ENCODE peak calls at places on chromosomes 7 and 10, in four cellular contexts. J is stimulated activated naive CD4-positive, alpha-beta T cell; B is NCI-H1436; P is C1 segment of cervical spinal cord. L is an unnamed sample.
A peak's percentile ranks its signal among the peaks of the same experiment; 100 is the strongest.

GRCh38 chr7:139602143-139602722 is 78.7 kb downstream of the CLEC2L start:
- DNase-seq in J (no peak), B (peak; percentile 18), P (no peak), L (no peak)

GRCh38 chr10:106435081-106435480 is 729.4 kb downstream of the SORCS1 start:
- DNase-seq in J (no peak), B (no peak), P (no peak), L (no peak)

GRCh38 chr10:5604236-5604925 is 62.0 kb downstream of the ASB13 start:
- DNase-seq in J (no peak), B (no peak), P (no peak), L (peak; percentile 31)

GRCh38 chr7:30225863-30226361 is 58.5 kb upstream of the ZNRF2 start:
- DNase-seq in J (no peak), B (peak; percentile 14), P (no peak), L (no peak)

GRCh38 chr10:114996542-114996941 is 58.5 kb downstream of the TRUB1 start:
- DNase-seq in J (no peak), B (no peak), P (no peak), L (no peak)

GRCh38 chr7:69703099-69703498 is 104.8 kb downstream of the AUTS2 start:
- DNase-seq in J (no peak), B (no peak), P (no peak), L (no peak)

GRCh38 chr7:96397936-96398596 is 76.2 kb upstream of the SLC25A13 start:
- DNase-seq in J (no peak), B (no peak), P (no peak), L (no peak)

GRCh38 chr7:5083291-5083690 is 37.6 kb downstream of the RBAK start:
- DNase-seq in J (no peak), B (no peak), P (no peak), L (no peak)

GRCh38 chr10:13993169-13993568 is 337.6 kb downstream of the FRMD4A start:
- DNase-seq in J (no peak), B (no peak), P (no peak), L (no peak)

GRCh38 chr7:73715648-73716317 is 3.7 kb downstream of the STX1A start:
- DNase-seq in J (no peak), B (no peak), P (no peak), L (no peak)

GRCh38 chr10:30059209-30060107 is at the start of gene JCAD:
- DNase-seq in J (peak; percentile 36), B (peak; percentile 49), P (peak; percentile 5), L (peak; percentile 92)

GRCh38 chr7:83672157-83672556 is 23.2 kb upstream of the SEMA3E start:
- DNase-seq in J (no peak), B (no peak), P (no peak), L (no peak)

GRCh38 chr10:114603943-114604342 is 54.1 kb downstream of the ABLIM1 start:
- DNase-seq in J (no peak), B (no peak), P (no peak), L (no peak)

GRCh38 chr7:95481768-95482167 is 4.0 kb upstream of the ASB4 start:
- DNase-seq in J (no peak), B (no peak), P (no peak), L (no peak)

GRCh38 chr10:99920901-99921300 is 88.8 kb downstream of the DNMBP start:
- DNase-seq in J (no peak), B (no peak), P (no peak), L (no peak)

GRCh38 chr7:303884-304573 is 14.1 kb downstream of the FOXL3 start:
- DNase-seq in J (no peak), B (no peak), P (no peak), L (no peak)

GRCh38 chr10:93751832-93752231 is 5.9 kb upstream of the LGI1 start:
- DNase-seq in J (no peak), B (no peak), P (no peak), L (no peak)

GRCh38 chr7:16416289-16417282 is 4.8 kb downstream of the CRPPA start:
- DNase-seq in J (no peak), B (no peak), P (no peak), L (no peak)

GRCh38 chr7:12475362-12476063 is 71.8 kb upstream of the VWDE start:
- DNase-seq in J (no peak), B (no peak), P (no peak), L (no peak)

GRCh38 chr7:28178537-28178936 is 2.1 kb downstream of the JAZF1 start:
- DNase-seq in J (no peak), B (no peak), P (no peak), L (no peak)

GRCh38 chr7:65233409-65234034 is 140.1 kb upstream of the ZNF92 start:
- DNase-seq in J (no peak), B (no peak), P (no peak), L (no peak)

GRCh38 chr10:47322300-47323061 is at the start of gene GDF2:
- DNase-seq in J (no peak), B (no peak), P (no peak), L (no peak)

GRCh38 chr7:80478683-80479082 is 33.2 kb downstream of the GNAT3 start:
- DNase-seq in J (no peak), B (no peak), P (no peak), L (no peak)

GRCh38 chr10:65501259-65501658 is 1424.6 kb upstream of the LRRTM3 start:
- DNase-seq in J (no peak), B (no peak), P (no peak), L (no peak)

GRCh38 chr7:77685219-77685618 is 11.0 kb upstream of the RSBN1L start:
- DNase-seq in J (no peak), B (peak; percentile 9), P (no peak), L (no peak)

GRCh38 chr10:129772472-129773358 is 191.4 kb downstream of the EBF3 start:
- DNase-seq in J (no peak), B (no peak), P (no peak), L (peak; percentile 56)

GRCh38 chr10:77405771-77406241 is 231.8 kb downstream of the KCNMA1 start:
- DNase-seq in J (no peak), B (peak; percentile 52), P (no peak), L (peak; percentile 90)

GRCh38 chr7:122746948-122747347 is 44.2 kb upstream of the RNF148 start:
- DNase-seq in J (no peak), B (peak; percentile 73), P (no peak), L (no peak)

GRCh38 chr7:155052982-155053381 is 17.1 kb upstream of the HTR5A start:
- DNase-seq in J (no peak), B (no peak), P (no peak), L (no peak)

GRCh38 chr10:76547352-76547972 is 1090.1 kb downstream of the KCNMA1 start:
- DNase-seq in J (no peak), B (peak; percentile 87), P (peak; percentile 68), L (peak; percentile 90)

GRCh38 chr10:110376021-110376773 is 71.5 kb upstream of the SMNDC1 start:
- DNase-seq in J (no peak), B (no peak), P (no peak), L (no peak)

L was measured in posterior cingulate gyrus.